ENCODE peak calls at places on chromosome 10, in eight cellular contexts. One of them, this sample, is unnamed.

GRCh38 chr10:58643029-58643428 is 130.4 kb downstream of the BICC1 start:
- DNase-seq in AG04449: no peak
- DNase-seq in NB4: no peak
- DNase-seq in ascending aorta: no peak
- DNase-seq in AG04450: no peak
- DNase-seq in brain microvascular endothelial cell: no peak
- DNase-seq in PC-9: no peak
- DNase-seq in WERI-Rb-1: peak
- DNase-seq in this sample: no peak

GRCh38 chr10:52879181-52879607 is 106.6 kb upstream of the MBL2 start:
- DNase-seq in ascending aorta: no peak
- DNase-seq in AG04449: peak
- DNase-seq in brain microvascular endothelial cell: peak
- DNase-seq in PC-9: no peak
- DNase-seq in NB4: no peak
- DNase-seq in WERI-Rb-1: no peak
- DNase-seq in AG04450: no peak
- DNase-seq in this sample: no peak

GRCh38 chr10:101672536-101672935 is 22.4 kb downstream of the FBXW4 start:
- DNase-seq in WERI-Rb-1: no peak
- DNase-seq in NB4: no peak
- DNase-seq in AG04450: no peak
- DNase-seq in AG04449: no peak
- DNase-seq in brain microvascular endothelial cell: no peak
- DNase-seq in ascending aorta: no peak
- DNase-seq in PC-9: no peak
- DNase-seq in this sample: no peak

GRCh38 chr10:51073461-51074237 is 638 bp upstream of the PRKG1 start:
- DNase-seq in AG04450: no peak
- DNase-seq in ascending aorta: peak
- DNase-seq in PC-9: no peak
- DNase-seq in brain microvascular endothelial cell: no peak
- DNase-seq in WERI-Rb-1: no peak
- DNase-seq in NB4: no peak
- DNase-seq in AG04449: no peak
- DNase-seq in this sample: no peak

GRCh38 chr10:51147644-51148399 is 73.5 kb downstream of the PRKG1 start:
- DNase-seq in WERI-Rb-1: no peak
- DNase-seq in NB4: no peak
- DNase-seq in PC-9: no peak
- DNase-seq in AG04449: no peak
- DNase-seq in AG04450: no peak
- DNase-seq in ascending aorta: no peak
- DNase-seq in brain microvascular endothelial cell: no peak
- DNase-seq in this sample: no peak

GRCh38 chr10:4586756-4587155 is 239.3 kb upstream of the AKR1E2 start:
- DNase-seq in NB4: no peak
- DNase-seq in ascending aorta: no peak
- DNase-seq in AG04449: no peak
- DNase-seq in AG04450: no peak
- DNase-seq in PC-9: no peak
- DNase-seq in WERI-Rb-1: no peak
- DNase-seq in brain microvascular endothelial cell: no peak
- DNase-seq in this sample: no peak

GRCh38 chr10:80996615-80997193 is 459.0 kb downstream of the SH2D4B start:
- DNase-seq in brain microvascular endothelial cell: no peak
- DNase-seq in ascending aorta: no peak
- DNase-seq in WERI-Rb-1: no peak
- DNase-seq in PC-9: no peak
- DNase-seq in NB4: no peak
- DNase-seq in AG04449: no peak
- DNase-seq in AG04450: no peak
- DNase-seq in this sample: no peak

GRCh38 chr10:131870831-131871672 is 29.8 kb upstream of the PPP2R2D start:
- DNase-seq in PC-9: no peak
- DNase-seq in WERI-Rb-1: peak
- DNase-seq in NB4: no peak
- DNase-seq in AG04450: no peak
- DNase-seq in brain microvascular endothelial cell: peak
- DNase-seq in ascending aorta: no peak
- DNase-seq in AG04449: no peak
- DNase-seq in this sample: no peak

GRCh38 chr10:89118091-89118490 is 89.0 kb downstream of the CH25H start:
- DNase-seq in brain microvascular endothelial cell: no peak
- DNase-seq in NB4: no peak
- DNase-seq in ascending aorta: no peak
- DNase-seq in PC-9: no peak
- DNase-seq in AG04449: peak
- DNase-seq in WERI-Rb-1: no peak
- DNase-seq in AG04450: no peak
- DNase-seq in this sample: peak

GRCh38 chr10:79270471-79271246 is 76.6 kb upstream of the PPIF start:
- DNase-seq in WERI-Rb-1: peak
- DNase-seq in ascending aorta: no peak
- DNase-seq in AG04449: no peak
- DNase-seq in NB4: peak
- DNase-seq in brain microvascular endothelial cell: no peak
- DNase-seq in PC-9: no peak
- DNase-seq in AG04450: no peak
- DNase-seq in this sample: no peak

GRCh38 chr10:88979153-88979562 is 11.4 kb upstream of the FAS start:
- DNase-seq in PC-9: no peak
- DNase-seq in WERI-Rb-1: no peak
- DNase-seq in AG04450: no peak
- DNase-seq in brain microvascular endothelial cell: peak
- DNase-seq in ascending aorta: no peak
- DNase-seq in NB4: no peak
- DNase-seq in AG04449: peak
- DNase-seq in this sample: peak

GRCh38 chr10:19738440-19738839 is 77.8 kb upstream of the PLXDC2 start:
- DNase-seq in PC-9: no peak
- DNase-seq in AG04450: no peak
- DNase-seq in ascending aorta: no peak
- DNase-seq in NB4: no peak
- DNase-seq in brain microvascular endothelial cell: no peak
- DNase-seq in AG04449: no peak
- DNase-seq in WERI-Rb-1: no peak
- DNase-seq in this sample: no peak

GRCh38 chr10:30727524-30727923 is 98.0 kb upstream of the LYZL2 start:
- DNase-seq in PC-9: no peak
- DNase-seq in AG04450: no peak
- DNase-seq in WERI-Rb-1: no peak
- DNase-seq in AG04449: no peak
- DNase-seq in brain microvascular endothelial cell: no peak
- DNase-seq in ascending aorta: no peak
- DNase-seq in NB4: no peak
- DNase-seq in this sample: no peak

GRCh38 chr10:48945441-48946143 is 6.0 kb upstream of the LRRC18 start:
- DNase-seq in brain microvascular endothelial cell: no peak
- DNase-seq in WERI-Rb-1: no peak
- DNase-seq in NB4: no peak
- DNase-seq in PC-9: no peak
- DNase-seq in ascending aorta: peak
- DNase-seq in AG04449: no peak
- DNase-seq in AG04450: no peak
- DNase-seq in this sample: no peak

GRCh38 chr10:4107328-4107851 is 322.4 kb upstream of the KLF6 start:
- DNase-seq in brain microvascular endothelial cell: no peak
- DNase-seq in PC-9: no peak
- DNase-seq in WERI-Rb-1: no peak
- DNase-seq in AG04449: no peak
- DNase-seq in ascending aorta: no peak
- DNase-seq in AG04450: no peak
- DNase-seq in NB4: peak
- DNase-seq in this sample: no peak

GRCh38 chr10:43204943-43205671 is 61.8 kb downstream of the RASGEF1A start:
- DNase-seq in AG04450: peak
- DNase-seq in PC-9: peak
- DNase-seq in AG04449: no peak
- DNase-seq in ascending aorta: peak
- DNase-seq in WERI-Rb-1: peak
- DNase-seq in brain microvascular endothelial cell: peak
- DNase-seq in NB4: peak
- DNase-seq in this sample: peak

GRCh38 chr10:89653410-89653828 is 8.4 kb upstream of the PANK1 start:
- DNase-seq in NB4: no peak
- DNase-seq in AG04449: no peak
- DNase-seq in ascending aorta: no peak
- DNase-seq in brain microvascular endothelial cell: peak
- DNase-seq in WERI-Rb-1: no peak
- DNase-seq in PC-9: no peak
- DNase-seq in AG04450: no peak
- DNase-seq in this sample: no peak

GRCh38 chr10:74586088-74586585 is 240.3 kb upstream of the KAT6B start:
- DNase-seq in ascending aorta: no peak
- DNase-seq in AG04450: no peak
- DNase-seq in WERI-Rb-1: peak
- DNase-seq in NB4: peak
- DNase-seq in PC-9: no peak
- DNase-seq in AG04449: no peak
- DNase-seq in brain microvascular endothelial cell: no peak
- DNase-seq in this sample: no peak

GRCh38 chr10:85284778-85285397 is 956.5 kb downstream of the CCSER2 start:
- DNase-seq in NB4: no peak
- DNase-seq in AG04450: no peak
- DNase-seq in WERI-Rb-1: no peak
- DNase-seq in ascending aorta: no peak
- DNase-seq in AG04449: no peak
- DNase-seq in brain microvascular endothelial cell: peak
- DNase-seq in PC-9: no peak
- DNase-seq in this sample: no peak

GRCh38 chr10:43133196-43133808 is 4.9 kb upstream of the CSGALNACT2 start:
- DNase-seq in PC-9: no peak
- DNase-seq in WERI-Rb-1: no peak
- DNase-seq in brain microvascular endothelial cell: no peak
- DNase-seq in AG04449: no peak
- DNase-seq in AG04450: no peak
- DNase-seq in NB4: no peak
- DNase-seq in ascending aorta: no peak
- DNase-seq in this sample: no peak

GRCh38 chr10:13612654-13613373 is 26.0 kb downstream of the PRPF18 start:
- DNase-seq in WERI-Rb-1: no peak
- DNase-seq in AG04450: no peak
- DNase-seq in brain microvascular endothelial cell: no peak
- DNase-seq in ascending aorta: no peak
- DNase-seq in PC-9: no peak
- DNase-seq in AG04449: no peak
- DNase-seq in NB4: no peak
- DNase-seq in this sample: no peak

GRCh38 chr10:13613519-13613918 is 26.8 kb downstream of the PRPF18 start:
- DNase-seq in PC-9: no peak
- DNase-seq in AG04449: no peak
- DNase-seq in ascending aorta: no peak
- DNase-seq in NB4: peak
- DNase-seq in brain microvascular endothelial cell: peak
- DNase-seq in WERI-Rb-1: no peak
- DNase-seq in AG04450: no peak
- DNase-seq in this sample: no peak

GRCh38 chr10:13604641-13605040 is 17.9 kb downstream of the PRPF18 start:
- DNase-seq in ascending aorta: no peak
- DNase-seq in AG04449: no peak
- DNase-seq in PC-9: no peak
- DNase-seq in AG04450: no peak
- DNase-seq in NB4: no peak
- DNase-seq in WERI-Rb-1: no peak
- DNase-seq in brain microvascular endothelial cell: no peak
- DNase-seq in this sample: no peak

GRCh38 chr10:13608246-13608853 is 21.6 kb downstream of the PRPF18 start:
- DNase-seq in AG04450: no peak
- DNase-seq in NB4: no peak
- DNase-seq in PC-9: no peak
- DNase-seq in ascending aorta: no peak
- DNase-seq in brain microvascular endothelial cell: no peak
- DNase-seq in AG04449: no peak
- DNase-seq in WERI-Rb-1: no peak
- DNase-seq in this sample: peak
- H3K4me3 ChIP-seq in AG04450: no peak
- H3K4me3 ChIP-seq in NB4: no peak
- H3K4me3 ChIP-seq in PC-9: no peak
- H3K4me3 ChIP-seq in ascending aorta: no peak
- H3K4me3 ChIP-seq in brain microvascular endothelial cell: no peak
- H3K4me3 ChIP-seq in AG04449: no peak
- H3K4me3 ChIP-seq in WERI-Rb-1: no peak
- H3K4me3 ChIP-seq in this sample: no peak

GRCh38 chr10:37871568-37872251 is 14.3 kb upstream of the ZNF248 start:
- DNase-seq in brain microvascular endothelial cell: no peak
- DNase-seq in PC-9: no peak
- DNase-seq in ascending aorta: no peak
- DNase-seq in WERI-Rb-1: no peak
- DNase-seq in AG04449: no peak
- DNase-seq in AG04450: no peak
- DNase-seq in NB4: no peak
- DNase-seq in this sample: no peak
- H3K4me3 ChIP-seq in brain microvascular endothelial cell: no peak
- H3K4me3 ChIP-seq in PC-9: no peak
- H3K4me3 ChIP-seq in ascending aorta: no peak
- H3K4me3 ChIP-seq in WERI-Rb-1: no peak
- H3K4me3 ChIP-seq in AG04449: no peak
- H3K4me3 ChIP-seq in AG04450: no peak
- H3K4me3 ChIP-seq in NB4: no peak
- H3K4me3 ChIP-seq in this sample: no peak

GRCh38 chr10:24452030-24452429 is 243.1 kb downstream of the KIAA1217 start:
- DNase-seq in brain microvascular endothelial cell: no peak
- DNase-seq in NB4: peak
- DNase-seq in ascending aorta: no peak
- DNase-seq in AG04449: no peak
- DNase-seq in WERI-Rb-1: no peak
- DNase-seq in AG04450: no peak
- DNase-seq in PC-9: no peak
- DNase-seq in this sample: no peak

GRCh38 chr10:24448351-24449009 is 239.5 kb downstream of the KIAA1217 start:
- DNase-seq in AG04450: no peak
- DNase-seq in WERI-Rb-1: no peak
- DNase-seq in PC-9: no peak
- DNase-seq in NB4: no peak
- DNase-seq in AG04449: no peak
- DNase-seq in ascending aorta: no peak
- DNase-seq in brain microvascular endothelial cell: no peak
- DNase-seq in this sample: no peak

GRCh38 chr10:24449334-24449740 is 240.4 kb downstream of the KIAA1217 start:
- DNase-seq in PC-9: no peak
- DNase-seq in AG04450: no peak
- DNase-seq in WERI-Rb-1: no peak
- DNase-seq in NB4: no peak
- DNase-seq in AG04449: no peak
- DNase-seq in ascending aorta: no peak
- DNase-seq in brain microvascular endothelial cell: no peak
- DNase-seq in this sample: no peak

GRCh38 chr10:24451325-24451820 is 242.4 kb downstream of the KIAA1217 start:
- DNase-seq in AG04449: no peak
- DNase-seq in NB4: no peak
- DNase-seq in WERI-Rb-1: peak
- DNase-seq in AG04450: no peak
- DNase-seq in ascending aorta: no peak
- DNase-seq in PC-9: no peak
- DNase-seq in brain microvascular endothelial cell: no peak
- DNase-seq in this sample: no peak

GRCh38 chr10:24449769-24450310 is 240.9 kb downstream of the KIAA1217 start:
- DNase-seq in WERI-Rb-1: no peak
- DNase-seq in PC-9: no peak
- DNase-seq in AG04449: no peak
- DNase-seq in brain microvascular endothelial cell: no peak
- DNase-seq in AG04450: no peak
- DNase-seq in ascending aorta: no peak
- DNase-seq in NB4: no peak
- DNase-seq in this sample: no peak
- H3K4me3 ChIP-seq in WERI-Rb-1: no peak
- H3K4me3 ChIP-seq in PC-9: no peak
- H3K4me3 ChIP-seq in AG04449: peak
- H3K4me3 ChIP-seq in brain microvascular endothelial cell: peak
- H3K4me3 ChIP-seq in AG04450: peak
- H3K4me3 ChIP-seq in ascending aorta: peak
- H3K4me3 ChIP-seq in NB4: no peak
- H3K4me3 ChIP-seq in this sample: peak

GRCh38 chr10:130300608-130301025 is 164.4 kb downstream of the GLRX3 start:
- DNase-seq in brain microvascular endothelial cell: no peak
- DNase-seq in NB4: peak
- DNase-seq in AG04450: no peak
- DNase-seq in WERI-Rb-1: no peak
- DNase-seq in ascending aorta: no peak
- DNase-seq in PC-9: no peak
- DNase-seq in AG04449: no peak
- DNase-seq in this sample: no peak
- H3K4me3 ChIP-seq in brain microvascular endothelial cell: peak
- H3K4me3 ChIP-seq in NB4: peak
- H3K4me3 ChIP-seq in AG04450: no peak
- H3K4me3 ChIP-seq in WERI-Rb-1: no peak
- H3K4me3 ChIP-seq in ascending aorta: no peak
- H3K4me3 ChIP-seq in PC-9: no peak
- H3K4me3 ChIP-seq in AG04449: no peak
- H3K4me3 ChIP-seq in this sample: peak